ENCODE peak calls at places on chromosome 18, in six cellular contexts. S is K562, J is GM12878, N is tibial nerve, D is H1, X is transverse colon. Q is an unnamed sample.

GRCh38 chr18:2657788-2658458 is 2.4 kb downstream of the SMCHD1 start:
- DNase-seq in S (no peak), J (no peak), N (no peak), D (no peak), X (no peak), Q (no peak)

GRCh38 chr18:49277395-49278036 is 182.9 kb downstream of the DYM start:
- DNase-seq in S (no peak), J (no peak), N (no peak), D (no peak), X (no peak), Q (no peak)

GRCh38 chr18:35355140-35355618 is 11.0 kb upstream of the ZNF24 start:
- DNase-seq in S (no peak), J (no peak), N (peak), D (peak), X (peak), Q (peak)

GRCh38 chr18:2518473-2518872 is 52.8 kb downstream of the METTL4 start:
- DNase-seq in S (no peak), J (no peak), N (no peak), D (no peak), X (no peak), Q (no peak)

GRCh38 chr18:3388980-3389379 is 61.0 kb upstream of the TGIF1 start:
- DNase-seq in S (no peak), J (no peak), N (no peak), D (no peak), X (no peak), Q (no peak)

GRCh38 chr18:59881728-59882685 is 17.8 kb upstream of the PMAIP1 start:
- DNase-seq in S (no peak), J (no peak), N (no peak), D (peak), X (peak), Q (no peak)

GRCh38 chr18:77112161-77112801 is 20.3 kb downstream of the MBP start:
- DNase-seq in S (no peak), J (no peak), N (no peak), D (peak), X (no peak), Q (no peak)

GRCh38 chr18:75070625-75071483 is 138.1 kb downstream of the PTGR3 start:
- DNase-seq in S (no peak), J (peak), N (peak), D (no peak), X (peak), Q (no peak)

GRCh38 chr18:3624818-3625716 is 175.1 kb downstream of the TGIF1 start:
- DNase-seq in S (peak), J (no peak), N (peak), D (no peak), X (peak), Q (no peak)

GRCh38 chr18:56316727-56317126 is 321.7 kb downstream of the TXNL1 start:
- DNase-seq in S (no peak), J (no peak), N (no peak), D (no peak), X (no peak), Q (no peak)

GRCh38 chr18:73645175-73645715 is 502.4 kb downstream of the FBXO15 start:
- DNase-seq in S (no peak), J (no peak), N (no peak), D (no peak), X (no peak), Q (no peak)

GRCh38 chr18:6487027-6487426 is 72.3 kb upstream of the L3MBTL4 start:
- DNase-seq in S (no peak), J (no peak), N (no peak), D (no peak), X (no peak), Q (no peak)

GRCh38 chr18:46497129-46497528 is 159.9 kb downstream of the LOXHD1 start:
- DNase-seq in S (peak), J (no peak), N (no peak), D (peak), X (no peak), Q (no peak)

GRCh38 chr18:79915161-79916127 is 36.0 kb downstream of the SLC66A2 start:
- DNase-seq in S (no peak), J (no peak), N (no peak), D (peak), X (peak), Q (peak)

GRCh38 chr18:74497308-74497640 is 1.1 kb downstream of the CNDP2 start:
- DNase-seq in S (no peak), J (no peak), N (no peak), D (no peak), X (no peak), Q (no peak)

GRCh38 chr18:49563130-49563540 is 1.3 kb downstream of the LIPG start:
- DNase-seq in S (no peak), J (no peak), N (no peak), D (no peak), X (no peak), Q (no peak)

GRCh38 chr18:39701071-39701783 is 2135.6 kb upstream of the CELF4 start:
- DNase-seq in S (no peak), J (no peak), N (no peak), D (no peak), X (no peak), Q (no peak)

GRCh38 chr18:26429535-26429934 is 118.8 kb downstream of the KCTD1 start:
- DNase-seq in S (no peak), J (no peak), N (peak), D (peak), X (no peak), Q (no peak)

GRCh38 chr18:44126598-44126997 is 554.1 kb upstream of the SETBP1 start:
- DNase-seq in S (no peak), J (no peak), N (no peak), D (no peak), X (no peak), Q (no peak)

GRCh38 chr18:44128365-44128764 is 552.3 kb upstream of the SETBP1 start:
- DNase-seq in S (no peak), J (no peak), N (no peak), D (no peak), X (no peak), Q (no peak)

GRCh38 chr18:44117821-44118220 is 562.9 kb upstream of the SETBP1 start:
- DNase-seq in S (no peak), J (no peak), N (no peak), D (no peak), X (no peak), Q (no peak)

GRCh38 chr18:44123743-44124142 is 556.9 kb upstream of the SETBP1 start:
- DNase-seq in S (no peak), J (no peak), N (no peak), D (no peak), X (no peak), Q (no peak)
- TF ChIP-seq EP300 in S (no peak), J (no peak), N (no peak), D (no peak), X (no peak), Q (no peak)

GRCh38 chr18:61851940-61852451 is 40.8 kb downstream of the RNF152 start:
- DNase-seq in S (no peak), J (no peak), N (no peak), D (no peak), X (no peak), Q (no peak)

GRCh38 chr18:61855992-61856378 is 36.8 kb downstream of the RNF152 start:
- DNase-seq in S (no peak), J (no peak), N (no peak), D (no peak), X (no peak), Q (no peak)

GRCh38 chr18:61852496-61852895 is 40.3 kb downstream of the RNF152 start:
- DNase-seq in S (no peak), J (no peak), N (no peak), D (no peak), X (no peak), Q (no peak)

GRCh38 chr18:61855127-61855991 is 37.4 kb downstream of the RNF152 start:
- DNase-seq in S (no peak), J (no peak), N (no peak), D (no peak), X (no peak), Q (no peak)

DNA sequence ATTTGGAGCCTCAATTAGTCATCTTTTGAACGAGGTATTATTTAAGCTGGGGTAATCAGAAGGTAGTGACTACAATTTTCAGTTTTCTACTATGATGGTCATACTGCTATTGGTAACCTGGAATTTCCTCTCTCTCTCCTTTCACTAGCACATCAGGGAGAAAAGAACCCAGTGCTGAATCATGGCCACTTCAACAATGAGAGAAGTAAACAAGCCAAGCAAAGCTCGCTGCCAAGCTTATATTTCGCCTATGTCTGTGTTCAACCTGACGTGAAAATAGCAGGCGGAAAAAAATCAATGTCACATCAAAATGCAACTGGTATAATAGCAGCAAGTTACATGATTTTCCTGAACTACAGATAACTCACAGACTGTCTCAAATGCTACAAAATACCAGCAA is 38.2 kb downstream of the RNF152 start:
- DNase-seq in S (no peak), J (no peak), N (no peak), D (no peak), X (no peak), Q (no peak)
- TF ChIP-seq EP300 in S (no peak), J (no peak), N (no peak), D (no peak), X (no peak), Q (no peak)

GRCh38 chr18:69400253-69400975 is at the start of gene DOK6:
- DNase-seq in S (no peak), J (no peak), N (peak), D (peak), X (no peak), Q (peak)

GRCh38 chr18:69402219-69402989 is 1.7 kb downstream of the DOK6 start:
- DNase-seq in S (no peak), J (no peak), N (no peak), D (peak), X (no peak), Q (no peak)

GRCh38 chr18:69399253-69399652 is 1.4 kb upstream of the DOK6 start:
- DNase-seq in S (no peak), J (no peak), N (no peak), D (no peak), X (no peak), Q (no peak)

GRCh38 chr18:69401475-69402218 is 959 bp downstream of the DOK6 start:
- DNase-seq in S (no peak), J (no peak), N (no peak), D (peak), X (no peak), Q (no peak)

GRCh38 chr18:69400976-69401474 is 337 bp downstream of the DOK6 start:
- DNase-seq in S (no peak), J (no peak), N (no peak), D (peak), X (peak), Q (no peak)
- TF ChIP-seq EP300 in S (no peak), J (no peak), N (no peak), D (no peak), X (no peak), Q (no peak)

GRCh38 chr18:48035556-48035860 is 105.0 kb upstream of the SMAD2 start:
- DNase-seq in S (no peak), J (no peak), N (no peak), D (no peak), X (no peak), Q (no peak)
- TF ChIP-seq EP300 in S (no peak), J (no peak), N (no peak), D (no peak), X (no peak), Q (no peak)

GRCh38 chr18:42937434-42937833 is 178.1 kb downstream of the RIT2 start:
- DNase-seq in S (no peak), J (no peak), N (no peak), D (no peak), X (no peak), Q (no peak)
- TF ChIP-seq EP300 in S (no peak), J (no peak), N (no peak), D (no peak), X (no peak), Q (no peak)

GRCh38 chr18:34224423-34225217 is at the start of gene NOL4:
- DNase-seq in S (no peak), J (no peak), N (no peak), D (peak), X (peak), Q (no peak)
- TF ChIP-seq EP300 in S (no peak), J (no peak), N (no peak), D (peak), X (no peak), Q (no peak)

GRCh38 chr18:22933206-22933957 is at the start of gene RBBP8:
- DNase-seq in S (peak), J (peak), N (peak), D (peak), X (peak), Q (peak)
- TF ChIP-seq EP300 in S (no peak), J (no peak), N (peak), D (no peak), X (no peak), Q (no peak)

Q was measured in ovary.